ENCODE peak calls at places on chromosomes 3 and 15, in four cellular contexts. E is astrocyte of the spinal cord, J is K562, B is heart left ventricle. G is an unnamed sample.

GRCh38 chr15:71649894-71650293 is 160.5 kb upstream of the NR2E3 start:
- DNase-seq in E (no peak), J (no peak), B (no peak), G (no peak)

GRCh38 chr3:149581248-149581647 is 76.6 kb downstream of the WWTR1 start:
- DNase-seq in E (peak; percentile 66), J (no peak), B (no peak), G (no peak)

GRCh38 chr3:16300881-16301359 is 35.9 kb downstream of the OXNAD1 start:
- DNase-seq in E (no peak), J (no peak), B (no peak), G (no peak)

GRCh38 chr15:40322531-40323238 is 807 bp upstream of the INAFM2 start:
- DNase-seq in E (peak; percentile 40), J (no peak), B (no peak), G (no peak)

GRCh38 chr3:188051801-188052228 is 102.1 kb upstream of the LPP start:
- DNase-seq in E (no peak), J (no peak), B (peak; percentile 54), G (no peak)

GRCh38 chr3:95899494-95899893 is 914.9 kb upstream of the EPHA6 start:
- DNase-seq in E (peak; percentile 22), J (no peak), B (no peak), G (no peak)

GRCh38 chr15:68888419-68888818 is 41.9 kb upstream of the SPESP1 start:
- DNase-seq in E (no peak), J (no peak), B (no peak), G (no peak)

GRCh38 chr15:88648357-88649214 is 9.8 kb downstream of the ISG20 start:
- DNase-seq in E (no peak), J (no peak), B (peak; percentile 17), G (no peak)

GRCh38 chr3:82586414-82586813 is 825.0 kb upstream of the GBE1 start:
- DNase-seq in E (no peak), J (no peak), B (no peak), G (no peak)

GRCh38 chr3:148214695-148215094 is 483.0 kb upstream of the AGTR1 start:
- DNase-seq in E (no peak), J (no peak), B (no peak), G (no peak)

GRCh38 chr3:188361888-188362287 is 207.9 kb downstream of the LPP start:
- DNase-seq in E (no peak), J (no peak), B (no peak), G (no peak)

GRCh38 chr3:33061782-33062181 is 35.2 kb downstream of the GLB1 start:
- DNase-seq in E (peak; percentile 55), J (no peak), B (no peak), G (no peak)

GRCh38 chr3:131794766-131795381 is 239.9 kb downstream of the CPNE4 start:
- DNase-seq in E (peak; percentile 77), J (peak; percentile 30), B (peak; percentile 20), G (peak; percentile 59)

GRCh38 chr3:187264051-187264450 is 27.5 kb downstream of the MASP1 start:
- DNase-seq in E (peak; percentile 61), J (no peak), B (no peak), G (peak; percentile 27)

GRCh38 chr3:120057626-120058025 is 36.6 kb downstream of the GSK3B start:
- DNase-seq in E (no peak), J (no peak), B (no peak), G (no peak)

GRCh38 chr3:153356908-153357307 is 194.9 kb downstream of the RAP2B start:
- DNase-seq in E (no peak), J (no peak), B (no peak), G (no peak)

GRCh38 chr3:127056281-127056680 is 73.4 kb downstream of the PLXNA1 start:
- DNase-seq in E (no peak), J (no peak), B (no peak), G (no peak)

GRCh38 chr3:198079771-198080520 is 119.9 kb downstream of the LMLN start:
- DNase-seq in E (no peak), J (peak; percentile 36), B (no peak), G (no peak)

GRCh38 chr3:139534992-139535879 is 4.3 kb downstream of the RBP1 start:
- DNase-seq in E (peak; percentile 91), J (peak; percentile 57), B (peak; percentile 67), G (peak; percentile 62)
- H3K4me3 ChIP-seq in E (no peak overlapping the region), J (no peak overlapping the region), B (no peak overlapping the region), G (no peak overlapping the region)

GRCh38 chr15:81297147-81297572 is 26.8 kb downstream of the STARD5 start:
- DNase-seq in E (no peak), J (no peak), B (no peak), G (no peak)
- H3K4me3 ChIP-seq in E (no peak overlapping the region), J (no peak overlapping the region), B (peak overlapping the region; percentile 49), G (no peak overlapping the region)

DNA sequence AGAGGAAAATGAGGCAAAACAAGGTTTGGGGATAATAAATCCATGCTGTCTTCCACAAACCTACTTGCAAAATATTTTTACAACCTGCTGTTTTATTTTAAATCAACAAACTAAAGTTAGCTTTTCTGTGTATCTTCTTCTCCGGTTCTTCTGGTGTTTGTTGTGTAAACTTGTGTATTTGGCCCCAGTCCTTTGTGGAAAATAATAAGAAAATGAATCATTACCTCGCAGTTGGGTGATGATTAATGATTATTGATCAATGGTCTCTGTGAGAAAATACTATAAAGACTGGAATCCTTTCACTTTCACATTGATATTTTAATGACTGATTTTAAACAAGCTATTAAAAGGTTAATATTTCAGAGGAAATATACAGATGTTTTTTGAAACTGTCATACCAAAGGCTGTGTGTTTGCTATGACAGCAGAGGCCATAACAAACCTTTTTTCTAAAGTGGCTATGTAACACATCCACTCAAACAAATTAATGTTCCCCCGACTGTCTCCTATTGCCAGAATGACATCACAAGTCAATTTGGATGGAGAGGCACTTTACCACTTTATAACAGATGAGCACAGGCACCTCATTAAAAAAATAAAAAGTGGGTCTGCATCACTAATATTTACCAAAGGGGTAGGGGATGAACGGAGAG is 152.5 kb downstream of the MEX3B start:
- DNase-seq in E (no peak), J (no peak), B (no peak), G (no peak)
- H3K4me3 ChIP-seq in E (no peak overlapping the region), J (no peak overlapping the region), B (no peak overlapping the region), G (no peak overlapping the region)

GRCh38 chr15:41494922-41495735 is 1.5 kb downstream of the ITPKA start:
- DNase-seq in E (no peak), J (peak; percentile 59), B (no peak), G (peak; percentile 68)
- H3K4me3 ChIP-seq in E (no peak overlapping the region), J (peak overlapping the region; percentile 60), B (peak overlapping the region; percentile 65), G (peak overlapping the region; percentile 81)

DNA sequence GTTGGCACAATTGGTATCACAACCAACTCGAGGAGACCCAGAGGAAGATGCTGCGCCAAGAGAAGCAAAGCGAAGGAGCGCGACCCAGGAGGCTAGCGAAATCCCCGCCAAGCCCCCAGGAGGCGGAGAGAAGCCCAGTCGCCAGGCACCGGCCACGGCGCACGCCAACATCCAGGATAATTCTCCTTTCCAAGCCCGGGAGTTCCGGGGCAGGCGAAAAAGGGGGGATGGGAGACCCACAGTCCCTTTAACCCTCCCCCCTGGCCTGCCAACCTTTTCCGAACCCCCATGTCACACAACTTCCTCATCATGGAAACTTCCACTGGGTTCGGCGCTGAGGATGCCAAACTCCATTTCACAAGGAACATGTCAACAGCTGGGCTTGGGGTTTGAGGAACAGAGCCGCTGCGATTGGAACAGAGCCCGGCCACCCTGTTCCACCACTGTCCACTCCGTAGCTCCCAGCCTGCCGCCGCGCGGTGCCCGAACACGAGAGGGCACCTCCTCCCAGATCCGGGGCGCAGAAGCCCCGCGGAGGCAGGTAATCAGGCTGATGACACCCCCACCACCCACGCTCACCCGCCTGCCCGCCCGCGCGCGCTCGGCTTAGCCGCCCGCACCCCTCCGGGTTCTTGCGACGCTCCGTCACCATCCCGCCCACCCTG is 567 bp downstream of the THRB start:
- DNase-seq in E (no peak), J (peak; percentile 64), B (peak; percentile 80), G (peak; percentile 56)
- H3K4me3 ChIP-seq in E (peak overlapping the region; percentile 48), J (peak overlapping the region; percentile 64), B (peak overlapping the region; percentile 84), G (peak overlapping the region; percentile 88)

DNA sequence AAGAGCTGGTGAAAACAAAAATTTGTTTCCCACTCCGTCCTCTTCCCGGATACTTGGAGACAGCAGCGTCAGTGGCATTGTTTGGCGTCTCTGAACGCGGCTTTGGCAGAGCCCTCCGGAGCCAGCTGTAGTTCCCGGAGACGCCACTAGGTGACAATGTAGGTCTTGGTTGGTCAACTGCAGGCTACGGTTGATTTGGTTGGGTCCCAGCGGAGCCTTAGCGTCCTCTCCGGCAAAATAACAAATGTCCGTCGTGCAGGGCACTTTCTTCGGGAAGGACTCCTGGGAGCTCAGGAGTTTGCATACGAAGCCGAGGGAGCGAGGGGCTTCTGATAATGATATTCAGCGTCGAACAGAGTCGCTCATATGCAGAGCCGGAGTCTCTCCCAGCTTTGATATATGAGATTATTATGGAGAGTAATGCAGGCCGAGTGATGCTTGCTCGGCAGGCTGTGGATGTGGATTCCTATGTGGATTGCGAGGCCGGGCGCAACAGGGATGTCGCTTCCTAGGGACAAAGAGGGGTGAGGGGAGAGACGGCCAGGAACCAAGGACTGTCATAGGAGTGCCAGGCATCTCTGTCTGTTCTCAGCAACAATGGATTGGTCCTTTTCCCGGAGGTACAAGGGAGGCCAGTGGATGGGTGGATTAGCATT is 74.8 kb downstream of the IL20RB start:
- DNase-seq in E (peak; percentile 83), J (peak; percentile 72), B (peak; percentile 83), G (peak; percentile 79)
- H3K4me3 ChIP-seq in E (peak overlapping the region; percentile 45), J (no peak overlapping the region), B (peak overlapping the region; percentile 51), G (no peak overlapping the region)

DNA sequence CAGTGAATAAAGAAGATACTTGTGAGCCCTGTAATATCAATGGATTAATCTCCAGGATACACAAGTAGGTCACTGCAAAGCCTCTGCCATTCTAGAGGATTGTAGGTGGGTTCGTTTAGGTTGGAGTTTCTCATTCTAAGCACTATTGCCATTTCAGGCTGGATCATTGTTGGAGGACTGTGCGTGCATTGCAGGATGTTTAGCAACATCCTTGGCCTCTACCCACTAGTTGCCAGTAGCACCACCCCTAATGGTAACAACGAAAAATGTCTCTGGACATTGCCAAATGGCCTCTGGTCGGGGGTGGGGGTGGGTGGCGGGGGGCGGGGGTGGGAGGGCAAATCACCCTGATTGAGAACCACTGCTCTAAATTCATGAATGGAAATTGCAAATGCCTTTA is 4.9 kb upstream of the IFT57 start:
- DNase-seq in E (no peak), J (no peak), B (no peak), G (no peak)
- H3K4me3 ChIP-seq in E (no peak overlapping the region), J (no peak overlapping the region), B (no peak overlapping the region), G (no peak overlapping the region)

GRCh38 chr3:63967675-63968611 is 55.4 kb downstream of the PSMD6 start:
- DNase-seq in E (peak; percentile 69), J (peak; percentile 13), B (peak; percentile 23), G (peak; percentile 55)
- H3K4me3 ChIP-seq in E (no peak overlapping the region), J (peak overlapping the region; percentile 5), B (peak overlapping the region; percentile 56), G (peak overlapping the region; percentile 25)

GRCh38 chr3:49787182-49787464 is 781 bp upstream of the IP6K1 start:
- DNase-seq in E (no peak), J (no peak), B (no peak), G (no peak)
- H3K4me3 ChIP-seq in E (no peak overlapping the region), J (peak overlapping the region; percentile 84), B (peak overlapping the region; percentile 92), G (peak overlapping the region; percentile 42)

DNA sequence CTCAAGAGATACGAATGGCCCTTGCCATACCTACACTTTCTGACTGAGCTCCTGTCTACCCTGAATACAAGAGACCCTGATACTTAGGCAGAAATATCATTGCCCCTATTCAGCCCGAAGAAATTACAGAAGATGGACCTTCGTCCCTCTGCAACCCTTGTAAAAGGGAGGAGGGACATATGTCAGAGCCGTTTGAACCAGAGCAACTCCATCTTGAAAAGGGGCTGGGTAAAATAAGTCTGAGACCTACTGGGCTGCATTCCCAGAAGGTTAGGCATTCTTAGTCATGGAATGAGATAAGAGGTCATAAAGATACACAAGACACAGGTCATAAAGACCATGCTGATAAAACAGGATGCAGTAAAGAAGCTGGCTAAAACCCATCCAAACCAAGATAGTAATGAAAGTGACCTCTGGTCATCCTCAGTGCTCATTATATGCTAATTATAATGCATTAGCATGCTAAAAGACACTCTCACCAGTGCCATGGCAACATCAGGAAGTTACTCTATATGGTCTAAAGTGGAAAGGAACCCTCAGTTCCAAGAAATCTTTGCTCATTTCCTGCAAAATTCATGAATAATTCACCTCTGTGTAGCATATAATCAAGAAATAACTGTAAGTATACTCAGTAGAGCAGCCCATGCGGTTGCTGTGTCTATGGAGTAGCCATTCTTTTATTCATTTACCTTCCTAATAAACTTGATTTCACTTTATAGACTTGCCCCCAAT is 49.7 kb upstream of the GPD1L start:
- DNase-seq in E (no peak), J (no peak), B (no peak), G (peak; percentile 73)
- H3K4me3 ChIP-seq in E (no peak overlapping the region), J (no peak overlapping the region), B (no peak overlapping the region), G (no peak overlapping the region)